ENCODE peak calls at places on chromosomes 16 and 17, in nine cellular contexts. T, E, O, I, P, N, K, L and V are unnamed samples.

GRCh38 chr17:4490637-4491061 is 8.0 kb upstream of the SPNS2 start:
- DNase-seq in O (no peak), P (no peak), E (no peak), L (no peak), T (no peak), N (no peak), K (no peak), I (no peak), V (no peak)

GRCh38 chr17:58344791-58345157 is 7.2 kb downstream of the SUPT4H1 start:
- DNase-seq in E (peak; percentile 50), I (no peak), K (no peak), P (no peak), L (no peak), O (no peak), T (no peak), N (no peak), V (no peak)

GRCh38 chr16:55982597-55982996 is 107.4 kb upstream of the CES5A start:
- DNase-seq in E (no peak), O (no peak), L (no peak), I (no peak), N (no peak), P (no peak), K (no peak), T (no peak), V (no peak)

GRCh38 chr17:35170968-35171771 is 23.0 kb downstream of the SLC35G3 start:
- DNase-seq in K (peak; percentile 29), P (no peak), N (no peak), T (no peak), I (peak; percentile 7), L (no peak), O (no peak), E (no peak), V (peak; percentile 29)

GRCh38 chr16:80931985-80932720 is 74.5 kb downstream of the CMC2 start:
- DNase-seq in E (no peak), N (peak; percentile 74), L (no peak), O (peak; percentile 17), I (no peak), P (no peak), T (no peak), K (peak; percentile 91), V (peak; percentile 65)

GRCh38 chr17:50675627-50676026 is 32.1 kb downstream of the ANKRD40 start:
- DNase-seq in O (no peak), N (no peak), K (no peak), T (no peak), I (no peak), E (no peak), P (no peak), L (no peak), V (no peak)

GRCh38 chr16:719815-720506 is 985 bp upstream of the ANTKMT start:
- DNase-seq in E (no peak), I (no peak), T (no peak), L (no peak), K (no peak), N (no peak), O (no peak), P (no peak), V (peak; percentile 75)

GRCh38 chr16:102060-102855 is 24.2 kb downstream of the MPG start:
- DNase-seq in N (peak; percentile 72), K (peak; percentile 73), L (no peak), P (no peak), E (no peak), I (no peak), T (no peak), O (no peak), V (no peak)

GRCh38 chr17:50141026-50141749 is 9.3 kb downstream of the PPP1R9B start:
- DNase-seq in K (no peak), O (no peak), N (no peak), L (no peak), E (no peak), P (no peak), T (no peak), I (no peak), V (no peak)

GRCh38 chr16:50335198-50335958 is 33.4 kb downstream of the BRD7 start:
- DNase-seq in T (no peak), P (no peak), E (no peak), N (no peak), O (no peak), L (peak; percentile 54), I (no peak), K (no peak), V (no peak)

GRCh38 chr17:44071772-44072171 is 1.2 kb downstream of the G6PC3 start:
- DNase-seq in N (peak; percentile 20), K (no peak), P (no peak), T (no peak), E (no peak), O (no peak), L (no peak), I (no peak), V (no peak)

GRCh38 chr16:28880589-28880915 is 2.3 kb downstream of the ATP2A1 start:
- DNase-seq in N (no peak), K (no peak), I (no peak), T (no peak), E (no peak), P (no peak), O (no peak), L (no peak), V (no peak)